ENCODE peak calls at places on chromosome 13, in eight cellular contexts. One of them, this sample, is unnamed.
A peak's percentile ranks its signal among the peaks of the same experiment; 100 is the strongest.

GRCh38 chr13:41603917-41604316 is 146.6 kb downstream of the RGCC start:
- DNase-seq in progenitor cell of endocrine pancreas: no peak
- DNase-seq in nephron progenitor cell: no peak
- DNase-seq in brain microvascular endothelial cell: peak; percentile 56
- DNase-seq in GM20000: no peak
- DNase-seq in GM12865: no peak
- DNase-seq in neural progenitor cell: no peak
- DNase-seq in HFFc6: peak; percentile 62
- DNase-seq in this sample: no peak

GRCh38 chr13:51644649-51645048 is 60.4 kb downstream of the WDFY2 start:
- DNase-seq in progenitor cell of endocrine pancreas: no peak
- DNase-seq in nephron progenitor cell: no peak
- DNase-seq in brain microvascular endothelial cell: peak; percentile 48
- DNase-seq in GM20000: no peak
- DNase-seq in GM12865: peak; percentile 27
- DNase-seq in neural progenitor cell: no peak
- DNase-seq in HFFc6: peak; percentile 36
- DNase-seq in this sample: no peak

GRCh38 chr13:25659091-25659502 is 287.3 kb downstream of the ATP8A2 start:
- DNase-seq in progenitor cell of endocrine pancreas: no peak
- DNase-seq in nephron progenitor cell: no peak
- DNase-seq in brain microvascular endothelial cell: no peak
- DNase-seq in GM20000: no peak
- DNase-seq in GM12865: no peak
- DNase-seq in neural progenitor cell: no peak
- DNase-seq in HFFc6: no peak
- DNase-seq in this sample: no peak

GRCh38 chr13:100440756-100441421 is 147.7 kb downstream of the GGACT start:
- DNase-seq in progenitor cell of endocrine pancreas: no peak
- DNase-seq in nephron progenitor cell: no peak
- DNase-seq in brain microvascular endothelial cell: no peak
- DNase-seq in GM20000: no peak
- DNase-seq in GM12865: no peak
- DNase-seq in neural progenitor cell: no peak
- DNase-seq in HFFc6: peak; percentile 68
- DNase-seq in this sample: no peak

GRCh38 chr13:98343461-98343860 is 166.4 kb upstream of the RNF113B start:
- DNase-seq in progenitor cell of endocrine pancreas: no peak
- DNase-seq in nephron progenitor cell: no peak
- DNase-seq in brain microvascular endothelial cell: no peak
- DNase-seq in GM20000: no peak
- DNase-seq in GM12865: no peak
- DNase-seq in neural progenitor cell: peak; percentile 23
- DNase-seq in HFFc6: no peak
- DNase-seq in this sample: no peak

GRCh38 chr13:59111711-59112110 is 1052.0 kb downstream of the DIAPH3 start:
- DNase-seq in progenitor cell of endocrine pancreas: no peak
- DNase-seq in nephron progenitor cell: peak; percentile 8
- DNase-seq in brain microvascular endothelial cell: peak; percentile 86
- DNase-seq in GM20000: no peak
- DNase-seq in GM12865: no peak
- DNase-seq in neural progenitor cell: no peak
- DNase-seq in HFFc6: peak; percentile 9
- DNase-seq in this sample: no peak

GRCh38 chr13:32638739-32639138 is 52.5 kb downstream of the PDS5B start:
- DNase-seq in progenitor cell of endocrine pancreas: no peak
- DNase-seq in nephron progenitor cell: no peak
- DNase-seq in brain microvascular endothelial cell: no peak
- DNase-seq in GM20000: no peak
- DNase-seq in GM12865: no peak
- DNase-seq in neural progenitor cell: no peak
- DNase-seq in HFFc6: no peak
- DNase-seq in this sample: no peak

GRCh38 chr13:82833928-82834327 is 1048.3 kb downstream of the SLITRK1 start:
- DNase-seq in progenitor cell of endocrine pancreas: no peak
- DNase-seq in nephron progenitor cell: no peak
- DNase-seq in brain microvascular endothelial cell: no peak
- DNase-seq in GM20000: no peak
- DNase-seq in GM12865: no peak
- DNase-seq in neural progenitor cell: no peak
- DNase-seq in HFFc6: peak; percentile 29
- DNase-seq in this sample: no peak

GRCh38 chr13:30745917-30746686 is 10.8 kb downstream of the ALOX5AP start:
- DNase-seq in progenitor cell of endocrine pancreas: no peak
- DNase-seq in nephron progenitor cell: peak; percentile 33
- DNase-seq in brain microvascular endothelial cell: no peak
- DNase-seq in GM20000: no peak
- DNase-seq in GM12865: no peak
- DNase-seq in neural progenitor cell: no peak
- DNase-seq in HFFc6: no peak
- DNase-seq in this sample: no peak

GRCh38 chr13:67120872-67121531 is 109.1 kb downstream of the PCDH9 start:
- DNase-seq in progenitor cell of endocrine pancreas: no peak
- DNase-seq in nephron progenitor cell: no peak
- DNase-seq in brain microvascular endothelial cell: no peak
- DNase-seq in GM20000: no peak
- DNase-seq in GM12865: no peak
- DNase-seq in neural progenitor cell: no peak
- DNase-seq in HFFc6: peak; percentile 59
- DNase-seq in this sample: no peak

GRCh38 chr13:29573190-29573589 is 22.3 kb downstream of the SLC7A1 start:
- DNase-seq in progenitor cell of endocrine pancreas: no peak
- DNase-seq in nephron progenitor cell: no peak
- DNase-seq in brain microvascular endothelial cell: no peak
- DNase-seq in GM20000: peak; percentile 32
- DNase-seq in GM12865: peak; percentile 15
- DNase-seq in neural progenitor cell: no peak
- DNase-seq in HFFc6: no peak
- DNase-seq in this sample: no peak

GRCh38 chr13:114119196-114119595 is 13.2 kb downstream of the RASA3 start:
- DNase-seq in progenitor cell of endocrine pancreas: no peak
- DNase-seq in nephron progenitor cell: peak; percentile 59
- DNase-seq in brain microvascular endothelial cell: peak; percentile 86
- DNase-seq in GM20000: no peak
- DNase-seq in GM12865: no peak
- DNase-seq in neural progenitor cell: peak; percentile 77
- DNase-seq in HFFc6: peak; percentile 85
- DNase-seq in this sample: no peak

GRCh38 chr13:71242191-71242590 is 624.8 kb downstream of the DACH1 start:
- DNase-seq in progenitor cell of endocrine pancreas: no peak
- DNase-seq in nephron progenitor cell: no peak
- DNase-seq in brain microvascular endothelial cell: no peak
- DNase-seq in GM20000: no peak
- DNase-seq in GM12865: no peak
- DNase-seq in neural progenitor cell: peak; percentile 85
- DNase-seq in HFFc6: no peak
- DNase-seq in this sample: no peak

GRCh38 chr13:102141625-102142472 is 260.0 kb downstream of the FGF14 start:
- DNase-seq in progenitor cell of endocrine pancreas: no peak
- DNase-seq in nephron progenitor cell: no peak
- DNase-seq in brain microvascular endothelial cell: no peak
- DNase-seq in GM20000: peak; percentile 7
- DNase-seq in GM12865: no peak
- DNase-seq in neural progenitor cell: peak; percentile 31
- DNase-seq in HFFc6: no peak
- DNase-seq in this sample: no peak

GRCh38 chr13:45916036-45916435 is 64.5 kb upstream of the SIAH3 start:
- DNase-seq in progenitor cell of endocrine pancreas: no peak
- DNase-seq in nephron progenitor cell: no peak
- DNase-seq in brain microvascular endothelial cell: peak; percentile 2
- DNase-seq in GM20000: no peak
- DNase-seq in GM12865: no peak
- DNase-seq in neural progenitor cell: no peak
- DNase-seq in HFFc6: no peak
- DNase-seq in this sample: no peak

DNA sequence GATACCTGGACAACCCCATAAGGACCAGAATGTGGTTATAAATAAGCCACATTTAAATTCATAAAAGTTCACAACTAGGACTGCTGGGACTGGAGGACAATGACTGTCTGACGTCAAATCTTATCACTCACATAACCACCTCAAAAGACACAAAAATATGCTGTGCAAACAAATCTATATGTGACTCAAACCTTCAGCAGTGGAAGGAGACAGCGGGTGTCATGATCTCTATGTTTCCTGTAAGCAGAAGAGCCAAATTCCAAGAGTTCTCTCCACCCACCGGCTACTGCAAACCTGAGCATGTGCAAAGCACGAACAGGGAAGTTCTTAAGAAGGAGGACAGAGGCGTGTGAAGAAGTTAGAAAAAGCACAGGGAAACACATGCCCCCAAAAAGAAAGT is 113.2 kb downstream of the MYCBP2 start:
- DNase-seq in progenitor cell of endocrine pancreas: no peak
- DNase-seq in nephron progenitor cell: no peak
- DNase-seq in brain microvascular endothelial cell: peak; percentile 89
- DNase-seq in GM20000: no peak
- DNase-seq in GM12865: no peak
- DNase-seq in neural progenitor cell: no peak
- DNase-seq in HFFc6: no peak
- DNase-seq in this sample: no peak
- TF ChIP-seq CTCF in progenitor cell of endocrine pancreas: no peak
- TF ChIP-seq CTCF in nephron progenitor cell: no peak
- TF ChIP-seq CTCF in brain microvascular endothelial cell: no peak
- TF ChIP-seq CTCF in GM20000: no peak
- TF ChIP-seq CTCF in GM12865: no peak
- TF ChIP-seq CTCF in neural progenitor cell: no peak
- TF ChIP-seq CTCF in HFFc6: no peak
- TF ChIP-seq CTCF in this sample: no peak

GRCh38 chr13:107373551-107373950 is 805.6 kb upstream of the ARGLU1 start:
- DNase-seq in progenitor cell of endocrine pancreas: no peak
- DNase-seq in nephron progenitor cell: no peak
- DNase-seq in brain microvascular endothelial cell: peak; percentile 70
- DNase-seq in GM20000: no peak
- DNase-seq in GM12865: no peak
- DNase-seq in neural progenitor cell: peak; percentile 56
- DNase-seq in HFFc6: no peak
- DNase-seq in this sample: no peak
- TF ChIP-seq CTCF in progenitor cell of endocrine pancreas: peak; percentile 69
- TF ChIP-seq CTCF in nephron progenitor cell: peak; percentile 56
- TF ChIP-seq CTCF in brain microvascular endothelial cell: peak; percentile 77
- TF ChIP-seq CTCF in GM20000: no peak
- TF ChIP-seq CTCF in GM12865: peak; percentile 22
- TF ChIP-seq CTCF in neural progenitor cell: peak; percentile 75
- TF ChIP-seq CTCF in HFFc6: peak; percentile 35
- TF ChIP-seq CTCF in this sample: peak; percentile 73

GRCh38 chr13:35699181-35699580 is 222.7 kb upstream of the MAB21L1 start:
- DNase-seq in progenitor cell of endocrine pancreas: no peak
- DNase-seq in nephron progenitor cell: no peak
- DNase-seq in brain microvascular endothelial cell: peak; percentile 51
- DNase-seq in GM20000: no peak
- DNase-seq in GM12865: no peak
- DNase-seq in neural progenitor cell: no peak
- DNase-seq in HFFc6: peak; percentile 77
- DNase-seq in this sample: no peak

GRCh38 chr13:35703061-35703460 is 226.6 kb upstream of the MAB21L1 start:
- DNase-seq in progenitor cell of endocrine pancreas: no peak
- DNase-seq in nephron progenitor cell: no peak
- DNase-seq in brain microvascular endothelial cell: no peak
- DNase-seq in GM20000: no peak
- DNase-seq in GM12865: no peak
- DNase-seq in neural progenitor cell: no peak
- DNase-seq in HFFc6: no peak
- DNase-seq in this sample: no peak

GRCh38 chr13:35699805-35700204 is 223.3 kb upstream of the MAB21L1 start:
- DNase-seq in progenitor cell of endocrine pancreas: no peak
- DNase-seq in nephron progenitor cell: no peak
- DNase-seq in brain microvascular endothelial cell: peak; percentile 45
- DNase-seq in GM20000: no peak
- DNase-seq in GM12865: no peak
- DNase-seq in neural progenitor cell: no peak
- DNase-seq in HFFc6: peak; percentile 70
- DNase-seq in this sample: no peak

GRCh38 chr13:35702316-35702715 is 225.8 kb upstream of the MAB21L1 start:
- DNase-seq in progenitor cell of endocrine pancreas: no peak
- DNase-seq in nephron progenitor cell: no peak
- DNase-seq in brain microvascular endothelial cell: no peak
- DNase-seq in GM20000: no peak
- DNase-seq in GM12865: no peak
- DNase-seq in neural progenitor cell: no peak
- DNase-seq in HFFc6: no peak
- DNase-seq in this sample: no peak

DNA sequence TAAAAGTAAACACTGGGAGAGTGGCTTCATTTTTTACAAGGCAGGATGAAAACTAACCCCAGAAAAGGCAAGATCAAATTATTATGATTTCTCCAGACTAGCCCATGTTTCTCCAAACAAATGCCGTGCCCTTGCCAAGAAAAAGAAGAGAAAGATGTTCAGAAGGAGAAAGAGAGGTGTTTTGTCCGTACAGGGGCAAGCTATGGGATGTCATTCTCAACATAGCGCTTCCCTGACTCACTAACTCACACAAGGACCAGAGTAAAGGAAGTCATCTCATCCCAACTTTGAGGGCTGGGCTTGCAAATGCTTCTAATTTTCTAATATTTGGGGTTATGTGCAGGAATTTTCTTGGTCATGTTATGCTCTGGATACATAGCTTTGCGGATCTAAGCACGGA is 224.2 kb upstream of the MAB21L1 start:
- DNase-seq in progenitor cell of endocrine pancreas: no peak
- DNase-seq in nephron progenitor cell: no peak
- DNase-seq in brain microvascular endothelial cell: peak; percentile 35
- DNase-seq in GM20000: no peak
- DNase-seq in GM12865: no peak
- DNase-seq in neural progenitor cell: no peak
- DNase-seq in HFFc6: peak; percentile 79
- DNase-seq in this sample: no peak
- TF ChIP-seq CTCF in progenitor cell of endocrine pancreas: no peak
- TF ChIP-seq CTCF in nephron progenitor cell: no peak
- TF ChIP-seq CTCF in brain microvascular endothelial cell: no peak
- TF ChIP-seq CTCF in GM20000: no peak
- TF ChIP-seq CTCF in GM12865: no peak
- TF ChIP-seq CTCF in neural progenitor cell: no peak
- TF ChIP-seq CTCF in HFFc6: no peak
- TF ChIP-seq CTCF in this sample: no peak

DNA sequence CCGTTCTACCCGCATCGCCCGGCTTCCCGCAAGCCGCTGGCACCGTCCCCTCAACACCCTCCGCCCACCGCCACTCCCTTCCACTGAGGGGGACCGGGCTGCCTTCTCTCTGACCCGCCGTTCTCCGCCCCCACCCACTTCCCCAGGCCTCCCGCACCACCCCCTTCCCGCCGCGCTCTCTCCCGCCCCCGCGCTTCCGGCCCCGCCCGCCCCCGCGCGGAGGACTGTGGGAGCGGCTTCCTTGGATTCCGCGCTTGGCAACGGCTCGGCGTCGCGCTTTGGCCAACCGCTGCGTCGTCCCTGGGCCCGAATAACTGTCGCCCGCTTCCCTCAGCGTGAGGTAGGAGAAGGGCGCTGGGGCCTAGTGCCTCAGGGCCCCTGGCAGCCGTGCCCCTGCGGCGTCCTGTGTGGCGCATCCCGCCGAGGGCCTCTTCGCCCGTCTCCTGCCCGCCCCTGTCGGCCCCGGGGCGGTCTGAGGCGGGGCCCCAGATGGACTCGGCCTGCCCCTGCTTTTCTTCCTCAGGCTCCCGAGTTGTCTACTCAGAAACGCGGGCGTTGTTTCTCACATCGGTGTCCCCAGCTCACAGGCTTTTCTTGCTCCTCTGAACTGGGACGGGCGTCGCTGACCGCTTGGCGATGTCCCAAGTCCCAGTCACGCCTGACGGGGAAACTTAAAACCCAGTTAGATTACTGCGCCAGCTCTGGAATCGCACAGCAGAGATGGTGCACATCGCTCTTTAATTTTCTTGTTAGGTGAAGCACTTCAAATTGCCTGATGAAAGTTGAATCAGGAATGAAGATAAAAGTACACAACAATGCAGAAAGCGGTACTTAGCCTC is at the start of gene IFT88:
- DNase-seq in progenitor cell of endocrine pancreas: peak; percentile 84
- DNase-seq in nephron progenitor cell: peak; percentile 93
- DNase-seq in brain microvascular endothelial cell: peak; percentile 81
- DNase-seq in GM20000: peak; percentile 92
- DNase-seq in GM12865: peak; percentile 91
- DNase-seq in neural progenitor cell: peak; percentile 95
- DNase-seq in HFFc6: peak; percentile 87
- DNase-seq in this sample: peak; percentile 86
- TF ChIP-seq CTCF in progenitor cell of endocrine pancreas: no peak
- TF ChIP-seq CTCF in nephron progenitor cell: no peak
- TF ChIP-seq CTCF in brain microvascular endothelial cell: no peak
- TF ChIP-seq CTCF in GM20000: no peak
- TF ChIP-seq CTCF in GM12865: no peak
- TF ChIP-seq CTCF in neural progenitor cell: no peak
- TF ChIP-seq CTCF in HFFc6: peak; percentile 51
- TF ChIP-seq CTCF in this sample: no peak

This sample was measured in neural crest cell.